ENCODE peak calls at places on chromosomes 1 and 21, in five cellular contexts. D is A549, J is A673, M is upper lobe of right lung, H is endothelial cell of umbilical vein. A is an unnamed sample.

GRCh38 chr1:78619803-78620579 is at the start of gene IFI44L:
- DNase-seq in D (no peak), J (peak; percentile 62), M (no peak), H (peak; percentile 80), A (peak; percentile 82)

GRCh38 chr1:240169188-240169587 is 77.5 kb downstream of the FMN2 start:
- DNase-seq in D (peak; percentile 28), J (peak; percentile 1), M (no peak), H (no peak), A (peak; percentile 37)

GRCh38 chr1:26861889-26862371 is 1.0 kb upstream of the SFN start:
- DNase-seq in D (no peak), J (no peak), M (peak; percentile 73), H (no peak), A (no peak)

GRCh38 chr1:43434256-43434655 is 19.5 kb downstream of the HYI start:
- DNase-seq in D (no peak), J (no peak), M (no peak), H (no peak), A (no peak)

GRCh38 chr1:155166006-155166372 is 7.1 kb downstream of the KRTCAP2 start:
- DNase-seq in D (no peak), J (no peak), M (peak; percentile 54), H (no peak), A (no peak)

GRCh38 chr1:8135250-8135649 is 109.1 kb upstream of the ERRFI1 start:
- DNase-seq in D (no peak), J (no peak), M (no peak), H (no peak), A (no peak)

GRCh38 chr1:206631085-206631509 is 4.2 kb upstream of the DYRK3 start:
- DNase-seq in D (peak; percentile 82), J (peak; percentile 97), M (no peak), H (peak; percentile 83), A (peak; percentile 85)

GRCh38 chr1:234719454-234720258 is 109.7 kb upstream of the IRF2BP2 start:
- DNase-seq in D (no peak), J (no peak), M (no peak), H (peak; percentile 30), A (no peak)

GRCh38 chr21:16533692-16534407 is 804.1 kb downstream of the USP25 start:
- DNase-seq in D (no peak), J (no peak), M (no peak), H (no peak), A (no peak)

GRCh38 chr1:90761781-90762589 is 44.9 kb upstream of the BARHL2 start:
- DNase-seq in D (no peak), J (no peak), M (no peak), H (no peak), A (no peak)

GRCh38 chr1:24896176-24896575 is 33.9 kb downstream of the RUNX3 start:
- DNase-seq in D (no peak), J (no peak), M (no peak), H (no peak), A (no peak)

GRCh38 chr1:167627865-167628641 is 2.0 kb upstream of the RCSD1 start:
- DNase-seq in D (no peak), J (no peak), M (no peak), H (no peak), A (no peak)

GRCh38 chr1:210663730-210664573 is 335.2 kb downstream of the HHAT start:
- DNase-seq in D (no peak), J (no peak), M (no peak), H (no peak), A (no peak)

GRCh38 chr1:25945756-25946155 is 39.5 kb upstream of the STMN1 start:
- DNase-seq in D (no peak), J (peak; percentile 66), M (no peak), H (no peak), A (no peak)

GRCh38 chr1:55337801-55338447 is 122.8 kb upstream of the USP24 start:
- DNase-seq in D (peak; percentile 7), J (peak; percentile 69), M (no peak), H (peak; percentile 79), A (peak; percentile 56)

GRCh38 chr1:235112297-235113182 is 16.1 kb downstream of the TOMM20 start:
- DNase-seq in D (no peak), J (no peak), M (no peak), H (no peak), A (no peak)

GRCh38 chr1:19287436-19288185 is 959 bp downstream of the AKR7A3 start:
- DNase-seq in D (no peak), J (no peak), M (no peak), H (no peak), A (no peak)

GRCh38 chr1:197145451-197146029 is 929 bp downstream of the ASPM start:
- DNase-seq in D (no peak), J (peak; percentile 22), M (no peak), H (peak; percentile 56), A (peak; percentile 43)

GRCh38 chr21:41161428-41161827 is 6.5 kb upstream of the BACE2 start:
- DNase-seq in D (no peak), J (no peak), M (no peak), H (no peak), A (no peak)

GRCh38 chr1:34332996-34333395 is 156.3 kb downstream of the C1orf94 start:
- DNase-seq in D (no peak), J (no peak), M (no peak), H (no peak), A (no peak)

GRCh38 chr21:45004059-45004422 is 64.2 kb downstream of the SLX9 start:
- DNase-seq in D (no peak), J (no peak), M (peak; percentile 53), H (no peak), A (no peak)

GRCh38 chr1:226632922-226633351 is 84.4 kb downstream of the STUM start:
- DNase-seq in D (no peak), J (no peak), M (peak; percentile 89), H (no peak), A (no peak)

GRCh38 chr1:155070721-155071556 is 7.4 kb downstream of the EFNA4 start:
- DNase-seq in D (no peak), J (peak; percentile 76), M (peak; percentile 91), H (peak; percentile 71), A (peak; percentile 78)

GRCh38 chr1:68558321-68559026 is 61.6 kb upstream of the DEPDC1 start:
- DNase-seq in D (no peak), J (no peak), M (no peak), H (no peak), A (no peak)

GRCh38 chr1:226920446-226920894 is 19.6 kb upstream of the COQ8A start:
- DNase-seq in D (no peak), J (no peak), M (no peak), H (no peak), A (no peak)

DNA sequence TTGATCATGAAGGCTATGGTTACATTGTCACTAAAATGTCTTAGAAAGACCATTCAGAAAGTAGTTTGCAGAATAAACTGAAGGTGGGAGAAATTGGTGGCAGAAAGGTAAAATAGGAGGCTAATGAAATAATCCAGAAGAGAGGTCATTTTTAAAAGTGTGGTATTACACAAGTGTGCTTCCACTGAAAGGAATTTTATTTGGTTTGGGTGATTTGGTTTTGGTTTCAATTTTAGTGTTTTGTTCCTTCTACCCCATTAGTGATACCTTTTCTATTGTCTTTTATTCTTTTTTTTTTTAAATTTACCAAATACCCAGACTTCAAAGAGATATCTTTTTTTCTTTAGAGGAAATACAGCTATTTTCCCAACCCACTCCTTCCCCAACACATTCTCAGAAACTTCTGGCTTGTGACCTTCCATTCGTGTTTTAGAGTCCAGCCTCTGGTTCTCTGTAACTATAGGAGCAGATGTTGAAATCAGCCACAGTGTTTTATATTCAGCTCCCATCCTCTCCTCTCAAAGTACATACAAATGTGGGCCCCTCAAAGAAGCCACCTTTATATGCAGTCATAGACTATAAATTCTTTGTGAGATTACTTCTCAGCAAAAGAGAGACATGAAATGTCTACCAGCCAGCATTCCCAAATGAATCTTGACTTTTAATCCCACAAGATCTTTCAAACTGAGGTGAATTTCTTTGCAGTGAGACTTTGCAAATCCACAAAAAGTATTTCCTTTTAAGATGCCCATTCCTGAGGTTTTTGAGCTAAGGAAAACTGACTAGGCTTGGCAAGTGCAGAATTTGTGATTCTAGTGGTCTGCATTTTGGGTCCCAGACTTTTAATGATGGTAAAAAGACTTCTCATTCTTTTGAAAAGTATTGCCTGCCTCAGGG is 42.0 kb upstream of the PALMD start:
- DNase-seq in D (no peak), J (no peak), M (no peak), H (peak; percentile 48), A (peak; percentile 60)
- H3K4me1 ChIP-seq in D (peaks cover 23% of the 10 kb centered on the region), J (no peaks in the 10 kb centered on the region), M (peaks cover 5% of the 10 kb centered on the region), H (peaks cover 49% of the 10 kb centered on the region), A (peaks cover 21% of the 10 kb centered on the region)

DNA sequence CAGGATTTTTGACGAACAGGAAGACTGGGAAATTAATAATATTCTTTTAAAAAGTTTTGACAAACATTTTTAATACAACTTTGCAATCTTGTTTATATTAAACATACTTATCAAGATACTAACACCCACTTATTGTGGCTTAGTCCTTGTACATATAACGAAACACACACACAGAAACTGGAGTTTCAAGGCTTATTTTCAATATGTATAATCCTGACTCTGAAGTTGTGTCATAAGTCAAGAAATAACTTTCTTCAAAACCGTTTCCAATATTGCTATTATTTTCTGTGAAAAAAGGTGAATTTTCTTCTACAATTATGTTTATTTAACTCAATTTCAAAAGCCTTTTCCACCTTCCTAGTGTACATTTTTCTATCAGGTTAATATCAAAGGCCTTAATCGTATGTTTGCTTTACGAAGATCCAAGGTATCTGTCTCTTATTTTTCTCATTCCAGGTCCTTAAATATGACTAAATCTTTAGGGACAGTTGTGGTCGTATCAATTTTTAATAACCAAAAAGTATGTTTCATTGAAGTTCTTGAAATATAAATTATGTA is 1.8 kb downstream of the CDKN2C start:
- DNase-seq in D (no peak), J (no peak), M (no peak), H (peak; percentile 17), A (peak; percentile 20)
- H3K4me3 ChIP-seq in D (peak overlapping the region; percentile 90), J (peak overlapping the region; percentile 92), M (peak overlapping the region; percentile 73), H (no peak overlapping the region), A (peak overlapping the region; percentile 91)

DNA sequence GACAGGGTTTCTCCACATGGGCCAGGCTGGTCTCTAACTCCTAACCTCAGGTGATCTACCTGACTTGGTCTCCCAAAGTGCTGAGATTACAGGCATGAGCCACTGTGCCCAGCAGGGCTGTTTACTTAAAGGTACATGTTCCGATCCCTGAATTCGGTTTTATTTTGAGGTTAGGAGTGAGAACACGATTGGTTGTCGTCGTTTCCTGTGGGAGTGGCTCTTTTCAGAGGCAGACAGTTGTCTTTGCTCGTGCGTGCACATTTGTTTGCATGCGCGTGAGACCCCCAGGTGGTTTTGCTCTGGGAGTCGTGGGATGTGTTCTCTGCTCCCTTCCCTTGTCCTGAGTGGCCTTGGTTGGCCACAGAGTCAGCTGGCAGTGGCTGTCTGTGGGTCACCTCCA is 60.2 kb downstream of the SKI start:
- DNase-seq in D (no peak), J (no peak), M (no peak), H (no peak), A (no peak)
- H3K4me1 ChIP-seq in D (peaks cover 3% of the 10 kb centered on the region), J (peaks cover 46% of the 10 kb centered on the region), M (peaks cover 66% of the 10 kb centered on the region), H (peaks cover 24% of the 10 kb centered on the region), A (peaks cover 40% of the 10 kb centered on the region)

DNA sequence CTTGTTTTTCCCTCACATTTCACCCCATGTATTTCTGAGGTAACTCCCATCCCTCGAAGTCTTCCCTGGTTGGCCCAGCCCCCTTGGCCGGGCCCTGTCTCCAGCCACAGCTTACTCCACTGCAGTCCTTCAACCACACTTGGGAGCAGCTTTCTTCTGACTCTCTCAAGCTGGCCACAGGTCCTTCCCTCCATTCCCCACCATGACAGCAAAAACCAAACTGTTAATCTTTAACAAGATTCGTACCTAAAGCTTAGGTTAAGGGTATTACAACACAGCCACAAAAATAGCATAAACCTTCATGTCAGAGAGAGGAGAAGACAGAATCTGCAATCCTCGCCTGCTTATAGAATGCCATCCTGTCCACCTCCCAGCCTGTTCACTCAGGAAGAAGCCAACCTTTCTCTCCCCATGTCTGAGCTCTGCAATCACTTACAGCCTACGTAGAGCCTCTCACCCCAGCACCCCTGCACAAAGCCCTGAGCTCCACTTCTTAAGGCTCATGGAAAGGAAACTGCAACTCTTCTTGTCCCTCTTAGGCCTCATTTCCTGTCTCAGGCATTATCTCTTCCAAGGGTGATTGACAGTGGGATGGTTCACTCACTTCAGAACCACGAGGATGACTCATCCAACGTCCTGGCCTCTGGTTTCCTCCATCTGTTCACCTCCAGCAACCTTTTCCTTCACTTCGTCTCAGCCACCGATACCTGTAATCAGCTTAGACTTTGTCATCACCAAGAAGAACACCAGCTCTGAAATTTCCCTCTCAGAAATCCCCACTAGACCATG is 72.8 kb downstream of the CD2 start:
- DNase-seq in D (no peak), J (peak; percentile 67), M (no peak), H (peak; percentile 17), A (no peak)
- H3K4me3 ChIP-seq in D (no peak overlapping the region), J (no peak overlapping the region), M (no peak overlapping the region), H (no peak overlapping the region), A (no peak overlapping the region)